ENCODE peak calls at places on chromosomes 13 and 19, in six cellular contexts. K is endothelial cell of umbilical vein, V is A549, X is K562, Q is HepG2, S is GM12878. T is an unnamed sample.

GRCh38 chr19:23439623-23440022 is 44.4 kb upstream of the ZNF91 start:
- DNase-seq in K (no peak), V (peak), X (peak), Q (no peak), S (no peak), T (peak)

GRCh38 chr13:108326318-108326717 is 56.8 kb downstream of the TNFSF13B start:
- DNase-seq in K (no peak), V (no peak), X (no peak), Q (peak), S (peak), T (peak)

GRCh38 chr19:43519436-43520088 is 7.4 kb downstream of the ETHE1 start:
- DNase-seq in K (peak), V (peak), X (peak), Q (peak), S (peak), T (peak)

GRCh38 chr19:45470147-45471081 is 2.6 kb downstream of the FOSB start:
- DNase-seq in K (no peak), V (peak), X (peak), Q (no peak), S (no peak), T (no peak)

GRCh38 chr19:46716013-46716671 is 772 bp downstream of the PRKD2 start:
- DNase-seq in K (no peak), V (no peak), X (peak), Q (no peak), S (no peak), T (peak)

GRCh38 chr19:18501351-18501750 is 20.5 kb downstream of the ELL start:
- DNase-seq in K (no peak), V (no peak), X (no peak), Q (no peak), S (no peak), T (no peak)

GRCh38 chr13:109163052-109163413 is 533.6 kb downstream of the MYO16 start:
- DNase-seq in K (no peak), V (no peak), X (no peak), Q (no peak), S (no peak), T (no peak)

GRCh38 chr13:44755872-44756271 is 179.7 kb upstream of the TSC22D1 start:
- DNase-seq in K (peak), V (no peak), X (no peak), Q (peak), S (no peak), T (no peak)

GRCh38 chr13:42266464-42266863 is 5.5 kb upstream of the AKAP11 start:
- DNase-seq in K (peak), V (no peak), X (no peak), Q (no peak), S (no peak), T (no peak)

GRCh38 chr19:41350735-41351338 is 2.9 kb downstream of the TGFB1 start:
- DNase-seq in K (peak), V (no peak), X (peak), Q (no peak), S (no peak), T (no peak)

GRCh38 chr19:41352279-41352608 is 1.5 kb downstream of the TGFB1 start:
- DNase-seq in K (no peak), V (no peak), X (no peak), Q (no peak), S (no peak), T (no peak)

GRCh38 chr19:41353466-41354342 is at the start of gene TGFB1:
- DNase-seq in K (peak), V (peak), X (peak), Q (peak), S (peak), T (peak)

GRCh38 chr19:41352609-41353465 is 885 bp downstream of the TGFB1 start:
- DNase-seq in K (peak), V (peak), X (peak), Q (peak), S (no peak), T (peak)

DNA sequence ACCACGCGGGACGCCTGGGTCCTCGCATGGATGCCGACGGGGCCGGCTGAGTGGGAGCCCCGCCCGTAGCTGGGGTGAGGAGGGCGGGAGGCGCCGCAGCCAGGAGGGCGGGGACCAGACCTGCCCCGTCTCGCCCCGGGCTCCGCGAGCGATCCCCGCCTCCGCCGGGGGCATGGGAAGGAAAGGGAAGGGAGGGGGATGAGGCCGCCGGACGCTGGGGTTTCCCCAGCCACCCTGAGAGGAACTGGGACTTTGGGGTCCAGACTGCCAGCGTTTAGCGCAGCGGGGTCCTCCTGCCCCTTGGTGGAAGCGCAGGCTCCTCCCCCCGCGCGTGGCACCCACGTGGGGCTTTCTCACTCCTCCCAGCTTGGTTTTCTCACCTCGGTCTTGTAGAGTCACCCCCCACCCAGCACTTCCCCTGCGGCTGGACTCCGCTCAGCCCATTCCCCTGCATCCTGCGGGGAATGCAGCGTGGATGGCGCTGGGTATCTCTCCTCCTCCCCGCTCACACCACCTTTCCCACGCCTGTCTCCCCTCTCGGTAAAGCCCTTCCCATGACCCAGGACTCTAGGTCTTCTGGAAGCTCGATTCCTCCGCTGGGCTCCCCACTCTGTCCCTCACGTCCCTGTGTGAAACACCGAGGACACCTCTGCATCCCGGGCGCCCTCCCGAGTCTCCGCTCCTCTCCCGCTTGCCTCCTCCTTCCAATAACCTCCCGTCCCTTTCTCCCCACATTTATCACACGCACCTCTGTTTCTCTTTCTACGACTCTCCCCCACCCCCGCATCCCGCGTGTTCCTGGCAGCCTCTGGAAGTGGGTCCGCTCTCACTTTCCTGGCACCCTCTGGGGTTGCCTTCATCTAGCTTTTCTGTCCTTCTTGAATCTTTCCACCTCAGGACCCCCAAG is 2.1 kb downstream of the TGFB1 start:
- DNase-seq in K (peak), V (no peak), X (peak), Q (no peak), S (no peak), T (peak)
- TF ChIP-seq POLR2A in K (peak), V (peak), X (no peak), Q (no peak), S (peak), T (no peak)

DNA sequence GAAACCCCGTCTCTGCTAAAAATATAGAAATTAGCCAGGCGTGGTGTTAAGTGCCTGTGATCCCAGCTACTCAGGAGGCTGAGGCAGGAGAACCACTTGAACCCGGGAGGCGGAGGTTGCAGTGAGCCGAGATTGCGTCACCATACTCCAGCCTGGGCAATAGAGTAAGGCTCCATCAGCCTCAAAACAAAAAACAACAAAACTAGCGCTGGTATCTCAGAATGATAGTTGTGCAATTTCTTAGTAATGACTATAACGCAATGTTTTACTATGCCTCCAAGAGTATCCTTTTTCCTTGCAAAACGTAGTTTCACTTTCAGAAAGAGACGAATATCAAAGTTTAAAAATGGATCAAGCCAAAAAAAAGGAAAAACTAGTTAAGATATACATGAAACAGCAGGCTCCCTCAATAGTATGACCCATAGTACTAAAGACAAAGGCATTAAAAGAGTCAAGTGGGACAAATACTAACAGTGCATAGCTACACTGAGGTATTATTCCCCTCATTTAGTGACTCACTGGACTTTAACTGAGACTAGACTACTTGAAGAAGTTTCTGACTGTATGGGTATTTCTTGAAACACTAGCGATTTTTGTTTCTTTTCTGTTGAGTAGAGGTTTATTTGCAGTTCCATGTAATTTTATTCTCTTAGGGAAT is 10.5 kb upstream of the ITM2B start:
- DNase-seq in K (no peak), V (no peak), X (no peak), Q (no peak), S (no peak), T (peak)
- H3K4me3 ChIP-seq in K (no peak), V (peak), X (no peak), Q (peak), S (no peak), T (peak)

GRCh38 chr19:49590971-49591730 is at the start of gene PRR12:
- DNase-seq in K (peak), V (peak), X (peak), Q (peak), S (no peak), T (peak)
- TF ChIP-seq MYC in K (no peak), V (peak), X (no peak), Q (no peak), S (no peak), T (peak)

GRCh38 chr19:11377237-11377636 is 2.8 kb downstream of the SWSAP1 start:
- DNase-seq in K (peak), V (peak), X (peak), Q (no peak), S (no peak), T (peak)

GRCh38 chr19:11375143-11375948 is 880 bp downstream of the SWSAP1 start:
- DNase-seq in K (peak), V (no peak), X (no peak), Q (peak), S (no peak), T (peak)

GRCh38 chr19:11373885-11374448 is 499 bp upstream of the SWSAP1 start:
- DNase-seq in K (no peak), V (no peak), X (no peak), Q (no peak), S (no peak), T (peak)

GRCh38 chr19:11373166-11373884 is 1.1 kb upstream of the SWSAP1 start:
- DNase-seq in K (no peak), V (no peak), X (no peak), Q (no peak), S (no peak), T (peak)

DNA sequence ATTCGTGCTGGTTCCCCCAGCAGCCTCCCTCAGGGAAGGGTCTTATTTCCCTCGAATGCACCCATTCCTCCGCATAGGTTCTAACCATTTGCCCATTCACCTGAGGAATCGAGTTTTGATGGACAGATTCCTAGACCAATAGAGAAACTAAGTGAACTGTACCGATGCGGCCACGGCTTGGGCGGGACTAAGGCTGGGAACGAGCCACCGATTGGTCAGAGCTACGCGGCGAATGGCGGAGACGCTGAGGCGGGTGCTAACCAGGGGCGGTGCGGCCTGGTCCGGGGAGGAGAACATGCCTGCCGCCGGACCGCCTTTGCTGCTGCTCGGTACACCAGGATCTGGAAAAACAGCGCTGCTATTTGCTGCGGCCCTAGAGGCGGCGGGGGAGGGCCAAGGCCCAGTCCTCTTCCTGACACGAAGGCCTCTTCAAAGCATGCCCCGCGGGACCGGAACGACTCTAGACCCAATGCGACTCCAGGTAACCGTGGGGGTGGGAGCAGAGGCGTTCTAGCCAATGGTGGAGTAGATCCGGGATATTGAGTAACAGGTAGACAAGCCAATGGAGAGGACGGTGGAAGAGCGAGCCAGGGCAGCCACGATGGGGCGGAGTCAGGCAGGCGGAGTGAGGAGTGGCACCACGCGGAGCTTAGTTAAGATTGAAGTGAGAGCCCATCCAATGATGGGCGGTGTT is at the start of gene SWSAP1:
- DNase-seq in K (peak), V (peak), X (peak), Q (peak), S (peak), T (peak)
- TF ChIP-seq POLR2A in K (peak), V (peak), X (peak), Q (peak), S (peak), T (peak)

GRCh38 chr19:48961673-48962028 is 3.5 kb upstream of the FTL start:
- DNase-seq in K (no peak), V (no peak), X (no peak), Q (no peak), S (no peak), T (no peak)

GRCh38 chr19:48961051-48961649 is 4.0 kb upstream of the FTL start:
- DNase-seq in K (no peak), V (peak), X (no peak), Q (peak), S (no peak), T (no peak)

GRCh38 chr19:48962849-48963165 is 2.3 kb upstream of the FTL start:
- DNase-seq in K (no peak), V (no peak), X (peak), Q (peak), S (no peak), T (no peak)

GRCh38 chr19:48963371-48964204 is 1.5 kb upstream of the FTL start:
- DNase-seq in K (peak), V (peak), X (peak), Q (peak), S (no peak), T (peak)

DNA sequence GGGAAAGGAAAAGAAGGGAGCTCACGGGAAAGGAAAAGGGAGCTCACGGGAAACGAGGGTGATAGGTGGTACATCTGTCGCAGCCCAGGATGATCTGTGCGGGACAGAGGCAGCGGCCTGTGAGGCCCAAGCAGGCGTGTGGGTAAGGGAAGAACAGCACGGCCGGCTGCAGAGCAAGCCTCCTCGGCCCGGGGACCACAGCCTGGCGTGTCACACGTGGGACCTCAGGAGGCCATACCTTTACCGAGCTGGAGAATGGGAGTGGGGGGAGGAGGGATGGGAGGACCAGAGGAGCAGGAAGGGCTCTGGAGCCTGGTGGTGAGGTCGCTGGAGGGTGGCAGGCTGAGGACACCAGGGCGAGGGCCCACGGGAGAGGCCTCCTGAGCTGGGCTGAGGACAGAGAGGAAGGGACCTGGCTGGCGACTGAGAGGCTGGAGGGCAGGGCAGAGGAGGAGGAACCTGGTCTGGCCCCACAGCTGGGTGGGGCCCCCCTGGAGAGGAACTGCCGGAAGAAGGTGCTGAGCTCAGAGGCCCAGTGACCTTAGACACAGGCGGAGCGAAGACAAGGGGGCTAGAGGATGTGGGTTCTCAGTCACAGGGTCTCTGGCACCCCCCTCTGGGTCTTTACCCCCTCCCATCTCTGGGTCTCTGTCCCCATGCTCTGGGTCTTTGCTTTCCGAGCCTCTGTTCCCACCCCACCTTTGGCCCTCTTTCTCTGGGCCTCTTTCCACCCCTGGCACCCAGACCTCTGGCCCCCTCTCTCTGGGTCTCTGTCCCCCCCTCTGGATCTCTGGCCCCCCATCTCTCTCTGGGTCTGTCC is 2.9 kb upstream of the FTL start:
- DNase-seq in K (no peak), V (peak), X (peak), Q (peak), S (no peak), T (peak)
- H3K4me3 ChIP-seq in K (no peak), V (peak), X (peak), Q (peak), S (peak), T (no peak)

GRCh38 chr13:73230714-73231113 is 171.9 kb downstream of the KLF5 start:
- DNase-seq in K (no peak), V (no peak), X (no peak), Q (no peak), S (no peak), T (peak)

GRCh38 chr13:73231456-73231855 is 172.7 kb downstream of the KLF5 start:
- DNase-seq in K (no peak), V (no peak), X (no peak), Q (no peak), S (no peak), T (peak)

GRCh38 chr13:73224708-73225107 is 165.9 kb downstream of the KLF5 start:
- DNase-seq in K (no peak), V (no peak), X (no peak), Q (no peak), S (no peak), T (peak)

GRCh38 chr13:73225983-73226382 is 167.2 kb downstream of the KLF5 start:
- DNase-seq in K (no peak), V (no peak), X (no peak), Q (no peak), S (no peak), T (no peak)

DNA sequence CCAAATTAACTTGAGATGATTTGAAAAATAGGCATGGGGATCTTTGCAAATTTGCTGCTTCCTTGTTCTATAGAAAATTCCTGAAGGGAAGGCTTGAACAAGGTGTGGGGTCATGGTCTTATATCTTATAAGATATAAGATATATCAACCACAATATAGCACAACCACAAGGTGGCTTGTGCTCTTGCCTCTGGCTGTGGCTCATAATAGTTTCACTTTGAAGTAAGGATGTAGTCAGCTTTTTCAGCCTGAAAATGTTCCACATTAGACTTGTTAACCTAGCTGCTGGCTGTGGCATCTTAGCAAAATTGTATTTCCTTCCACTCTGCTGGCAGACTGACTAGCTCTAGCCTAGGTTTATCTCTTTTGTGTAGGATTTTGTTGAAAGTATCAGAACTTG is 169.7 kb downstream of the KLF5 start:
- DNase-seq in K (no peak), V (peak), X (no peak), Q (no peak), S (no peak), T (no peak)
- TF ChIP-seq MYC in K (no peak), V (no peak), X (no peak), Q (no peak), S (no peak), T (no peak)

GRCh38 chr13:77732287-77732686 is 34.8 kb downstream of the SLAIN1 start:
- DNase-seq in K (no peak), V (no peak), X (no peak), Q (no peak), S (no peak), T (no peak)

GRCh38 chr13:77724092-77724491 is 26.6 kb downstream of the SLAIN1 start:
- DNase-seq in K (no peak), V (no peak), X (no peak), Q (no peak), S (peak), T (no peak)

GRCh38 chr13:77733674-77734073 is 36.2 kb downstream of the SLAIN1 start:
- DNase-seq in K (no peak), V (no peak), X (no peak), Q (no peak), S (no peak), T (no peak)

GRCh38 chr13:77728265-77728966 is 30.9 kb downstream of the SLAIN1 start:
- DNase-seq in K (no peak), V (no peak), X (no peak), Q (no peak), S (no peak), T (no peak)

GRCh38 chr13:77729502-77730221 is 32.2 kb downstream of the SLAIN1 start:
- DNase-seq in K (no peak), V (no peak), X (no peak), Q (no peak), S (peak), T (no peak)
- TF ChIP-seq POLR2A in K (no peak), V (no peak), X (no peak), Q (no peak), S (no peak), T (no peak)